ENCODE peak calls at places on chromosomes 11 and 22, in four cellular contexts. K is psoas muscle; T is CD4-positive, CD25-positive, alpha-beta regulatory T cell; O is effector memory CD4-positive, alpha-beta T cell. D is an unnamed sample.

GRCh38 chr22:36406139-36406538 is 18.4 kb upstream of the MYH9 start:
- DNase-seq in T (no peak), O (no peak), K (no peak), D (no peak)

GRCh38 chr22:48405741-48406140 is 1421.9 kb downstream of the BRD1 start:
- DNase-seq in O (no peak), T (no peak), K (no peak), D (no peak)

GRCh38 chr11:121194731-121195596 is 93.9 kb downstream of the TECTA start:
- DNase-seq in O (peak), K (no peak), T (peak), D (peak)

GRCh38 chr11:20647976-20648565 is 21.3 kb upstream of the NELL1 start:
- DNase-seq in T (peak), K (no peak), O (peak), D (no peak)

GRCh38 chr11:16982809-16983208 is 31.4 kb downstream of the PLEKHA7 start:
- DNase-seq in T (no peak), K (no peak), O (no peak), D (no peak)

GRCh38 chr11:93541154-93541553 is 2.0 kb downstream of the SMCO4 start:
- DNase-seq in K (no peak), O (no peak), T (no peak), D (no peak)

GRCh38 chr22:50718352-50718709 is 19.7 kb upstream of the ACR start:
- DNase-seq in T (no peak), O (no peak), K (no peak), D (no peak)

GRCh38 chr11:2980168-2980840 is 11.8 kb downstream of the NAP1L4 start:
- DNase-seq in T (no peak), K (no peak), O (no peak), D (no peak)

GRCh38 chr11:99682171-99682570 is 661.4 kb downstream of the CNTN5 start:
- DNase-seq in K (no peak), T (no peak), O (no peak), D (no peak)

GRCh38 chr11:72239849-72240460 is 4.0 kb downstream of the PHOX2A start:
- DNase-seq in O (no peak), K (peak), T (no peak), D (no peak)

GRCh38 chr11:87255589-87255988 is 217.9 kb downstream of the TMEM135 start:
- DNase-seq in T (peak), O (no peak), K (no peak), D (no peak)

GRCh38 chr22:45948081-45948648 is 28.8 kb downstream of the WNT7B start:
- DNase-seq in O (no peak), K (no peak), T (no peak), D (no peak)

GRCh38 chr22:32810241-32811133 is 9.0 kb downstream of the TIMP3 start:
- DNase-seq in K (no peak), T (no peak), O (no peak), D (no peak)

GRCh38 chr22:35406443-35406842 is 6.5 kb downstream of the MCM5 start:
- DNase-seq in O (no peak), T (no peak), K (no peak), D (no peak)

GRCh38 chr11:125626381-125626950 is 1.5 kb downstream of the CHEK1 start:
- DNase-seq in O (no peak), K (no peak), T (peak), D (peak)

GRCh38 chr11:111376453-111376871 is 2.6 kb downstream of the POU2AF1 start:
- DNase-seq in O (no peak), T (peak), K (no peak), D (no peak)

GRCh38 chr22:31987180-31987579 is 42.8 kb downstream of the YWHAH start:
- DNase-seq in O (no peak), T (no peak), K (no peak), D (no peak)

GRCh38 chr11:42170601-42171000 is 711.1 kb upstream of the LRRC4C start:
- DNase-seq in T (no peak), O (no peak), K (no peak), D (no peak)

GRCh38 chr11:111922803-111923202 is 4.1 kb downstream of the C11orf52 start:
- DNase-seq in T (no peak), O (no peak), K (no peak), D (no peak)

GRCh38 chr11:131423715-131424114 is 53.3 kb downstream of the NTM start:
- DNase-seq in T (no peak), K (no peak), O (no peak), D (no peak)

GRCh38 chr11:111402411-111402810 is 23.3 kb upstream of the POU2AF1 start:
- DNase-seq in O (no peak), T (no peak), K (no peak), D (no peak)

GRCh38 chr11:17298302-17298701 is 21.8 kb downstream of the NUCB2 start:
- DNase-seq in T (peak), O (no peak), K (no peak), D (peak)

GRCh38 chr11:19460718-19461405 is 220.1 kb upstream of the E2F8 start:
- DNase-seq in K (no peak), T (no peak), O (no peak), D (no peak)

GRCh38 chr11:34632105-34632780 is 11.3 kb downstream of the EHF start:
- DNase-seq in O (no peak), K (peak), T (no peak), D (no peak)

GRCh38 chr11:128501576-128502549 is 85.5 kb downstream of the ETS1 start:
- DNase-seq in K (no peak), T (no peak), O (no peak), D (no peak)

GRCh38 chr22:50483556-50483955 is 2.2 kb downstream of the ADM2 start:
- DNase-seq in O (no peak), K (no peak), T (no peak), D (no peak)

GRCh38 chr22:21904250-21904789 is 36.9 kb upstream of the MAPK1 start:
- DNase-seq in T (no peak), O (no peak), K (no peak), D (no peak)

GRCh38 chr22:33908201-33909074 is 11.8 kb downstream of the LARGE1 start:
- DNase-seq in T (no peak), O (no peak), K (no peak), D (no peak)
- H3K4me3 ChIP-seq in T (no peak), O (no peak), K (no peak), D (no peak)

DNA sequence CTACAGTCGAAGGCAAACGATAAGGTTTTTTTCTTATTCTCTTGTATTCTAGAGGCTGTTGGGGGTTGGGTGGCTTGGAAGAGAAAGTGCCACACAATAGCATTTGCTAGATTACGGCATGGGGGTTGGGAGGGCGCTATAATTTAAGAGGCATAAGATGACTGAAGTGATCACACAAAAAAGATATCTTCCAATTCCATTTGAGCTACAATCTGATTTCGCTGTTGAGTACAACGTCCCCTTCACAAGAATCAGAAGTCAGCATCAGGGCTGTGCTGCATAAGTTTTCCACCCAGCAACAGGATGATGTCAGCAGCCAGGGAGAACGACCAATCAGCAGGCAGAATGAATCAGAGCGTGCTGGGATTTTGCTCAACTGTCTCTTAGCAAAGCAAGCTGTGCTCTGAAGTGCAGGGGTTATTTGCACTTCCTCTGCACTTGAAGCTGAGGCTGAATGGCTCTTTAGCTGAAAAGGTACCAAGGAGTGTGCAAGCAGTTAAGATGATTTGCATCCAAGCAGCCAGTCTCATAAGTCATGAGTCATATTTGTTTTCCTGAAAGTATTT is 23.2 kb upstream of the SESN3 start:
- DNase-seq in K (peak), O (peak), T (peak), D (peak)
- H3K4me3 ChIP-seq in K (peak), O (peak), T (peak), D (peak)

DNA sequence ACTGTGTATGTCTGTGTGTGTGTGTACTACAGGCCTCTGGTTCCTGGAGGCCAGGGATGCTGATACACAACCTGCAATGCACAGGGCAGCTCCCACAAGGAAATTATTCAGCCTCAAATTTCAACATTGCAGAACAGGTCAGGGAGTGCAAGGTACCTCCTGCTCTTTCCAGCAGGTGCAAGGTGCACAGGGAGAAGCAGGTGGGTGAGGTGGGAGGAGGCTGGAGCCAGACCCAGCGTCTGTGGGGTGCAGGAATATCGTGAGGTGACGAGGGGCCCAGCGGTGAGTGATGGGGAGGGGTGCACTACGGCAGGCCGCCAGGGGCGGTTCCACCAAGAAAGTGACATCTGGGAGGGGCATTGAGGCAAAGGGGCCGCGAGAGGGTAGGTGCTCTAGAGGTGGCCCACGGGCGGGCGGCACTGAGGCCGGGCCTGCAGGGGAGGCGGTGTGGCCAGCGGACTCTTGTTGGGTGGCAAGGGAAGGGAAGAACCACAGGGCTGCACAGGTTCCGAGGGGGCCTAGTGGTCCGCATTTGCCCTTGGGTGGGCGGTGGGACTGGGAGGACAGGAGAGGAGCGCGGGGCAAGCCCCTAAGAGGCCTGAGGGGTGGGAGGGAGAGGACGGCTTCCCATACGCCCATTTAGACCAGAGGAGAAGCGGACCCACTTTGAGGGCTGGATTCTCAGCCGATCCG is 21.6 kb downstream of the DGCR6L start:
- DNase-seq in O (no peak), K (no peak), T (no peak), D (no peak)
- H3K4me3 ChIP-seq in O (peak), K (peak), T (no peak), D (no peak)

GRCh38 chr11:45163956-45164575 is 17.6 kb downstream of the PRDM11 start:
- DNase-seq in T (no peak), O (no peak), K (no peak), D (no peak)
- H3K4me3 ChIP-seq in T (no peak), O (no peak), K (no peak), D (no peak)

GRCh38 chr11:276219-276618 is 2.0 kb upstream of the NLRP6 start:
- DNase-seq in O (no peak), K (no peak), T (no peak), D (no peak)

GRCh38 chr11:279040-279965 is 1.1 kb downstream of the NLRP6 start:
- DNase-seq in O (no peak), T (no peak), K (no peak), D (no peak)

GRCh38 chr11:280762-281485 is 2.7 kb downstream of the NLRP6 start:
- DNase-seq in O (no peak), T (peak), K (no peak), D (no peak)

GRCh38 chr11:279966-280761 is 2.0 kb downstream of the NLRP6 start:
- DNase-seq in K (no peak), O (no peak), T (peak), D (no peak)

DNA sequence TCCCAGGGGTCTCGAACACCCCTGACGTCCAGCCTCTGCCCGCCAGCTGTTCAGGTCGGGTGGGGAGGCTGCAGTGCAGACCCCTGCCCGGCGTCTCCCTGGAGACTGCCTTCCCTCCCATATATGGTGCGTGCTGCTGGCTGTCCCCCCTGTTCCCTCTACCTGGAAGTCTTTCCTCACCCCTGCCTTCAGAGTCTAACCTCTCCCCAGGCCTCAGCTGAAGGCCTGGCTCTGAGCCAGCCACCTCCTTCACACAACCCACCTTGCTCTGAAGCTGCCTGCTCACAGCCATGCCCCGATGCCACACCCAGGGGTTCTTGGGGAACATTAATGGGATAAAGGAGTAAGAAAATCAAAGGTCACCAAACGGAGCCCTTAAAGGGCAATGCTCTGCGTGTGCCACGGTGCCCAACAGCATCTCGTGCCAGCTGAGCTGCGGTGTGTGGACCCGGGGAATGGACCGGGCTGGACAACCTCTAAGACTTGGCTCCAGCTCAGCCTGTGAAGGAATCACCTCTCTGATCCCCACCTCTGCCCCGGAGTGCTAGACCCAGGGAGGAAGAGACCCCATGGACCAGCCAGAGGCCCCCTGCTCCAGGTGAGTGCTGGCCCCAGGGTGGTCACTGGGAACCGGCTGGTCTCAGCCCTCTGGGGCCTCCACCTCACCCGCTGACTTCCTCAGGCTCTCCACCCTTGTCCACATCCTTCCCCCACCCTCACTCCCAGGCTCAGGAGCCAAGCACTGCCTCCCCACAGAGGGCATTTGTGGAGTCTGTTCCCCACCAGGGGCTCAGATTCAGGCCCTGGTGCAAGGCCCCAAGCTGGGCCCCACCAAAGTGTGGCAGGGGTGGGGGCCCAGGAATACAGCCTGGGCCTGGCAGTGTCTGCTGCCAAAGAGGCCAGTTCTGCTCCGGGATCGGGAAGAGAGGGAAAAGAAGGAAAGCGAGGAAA is at the start of gene NLRP6:
- DNase-seq in O (no peak), T (no peak), K (no peak), D (no peak)
- H3K4me3 ChIP-seq in O (peak), T (no peak), K (no peak), D (no peak)

GRCh38 chr11:27722945-27723344 is 22.7 kb upstream of the BDNF start:
- DNase-seq in K (no peak), T (no peak), O (no peak), D (no peak)
- H3K4me3 ChIP-seq in K (peak), T (no peak), O (no peak), D (no peak)

GRCh38 chr11:73335204-73335923 is 27.3 kb downstream of the ARHGEF17 start:
- DNase-seq in K (peak), T (peak), O (peak), D (no peak)

GRCh38 chr11:73331138-73331916 is 23.3 kb downstream of the ARHGEF17 start:
- DNase-seq in K (no peak), T (no peak), O (no peak), D (no peak)

GRCh38 chr11:73333626-73334199 is 25.6 kb downstream of the ARHGEF17 start:
- DNase-seq in K (no peak), T (no peak), O (no peak), D (no peak)

GRCh38 chr11:73333173-73333572 is 25.1 kb downstream of the ARHGEF17 start:
- DNase-seq in O (no peak), K (no peak), T (no peak), D (no peak)

GRCh38 chr11:73334244-73335203 is 26.4 kb downstream of the ARHGEF17 start:
- DNase-seq in O (no peak), K (peak), T (no peak), D (no peak)
- H3K4me3 ChIP-seq in O (no peak), K (no peak), T (no peak), D (no peak)

GRCh38 chr11:70824590-70825300 is 426.4 kb downstream of the CTTN start:
- DNase-seq in O (no peak), T (no peak), K (no peak), D (no peak)

GRCh38 chr11:70825893-70826540 is 426.4 kb downstream of the SHANK2 start:
- DNase-seq in K (no peak), T (no peak), O (no peak), D (no peak)

GRCh38 chr11:70826541-70826943 is 425.8 kb downstream of the SHANK2 start:
- DNase-seq in T (no peak), O (no peak), K (no peak), D (no peak)

GRCh38 chr11:70828498-70829159 is 423.7 kb downstream of the SHANK2 start:
- DNase-seq in T (no peak), O (no peak), K (peak), D (no peak)

DNA sequence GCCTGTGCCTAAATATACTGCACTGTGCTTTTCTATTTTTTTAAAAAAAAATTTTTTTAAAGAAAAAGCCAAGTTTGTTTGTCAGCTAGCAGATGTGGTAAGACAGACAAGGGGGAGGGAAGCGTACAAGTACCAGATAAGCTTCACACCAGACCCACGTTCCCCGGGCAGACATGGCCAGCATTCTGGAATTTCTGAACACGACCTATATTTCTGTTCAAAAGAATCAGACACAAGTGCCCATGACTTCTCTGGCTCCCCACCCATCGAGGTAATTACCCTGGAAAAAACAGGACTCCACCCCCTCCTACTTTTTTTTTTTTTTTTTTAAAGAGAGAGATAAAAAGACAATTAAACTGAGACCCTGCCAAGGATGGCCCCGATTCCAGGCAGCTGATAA is 425.4 kb downstream of the SHANK2 start:
- DNase-seq in O (no peak), T (no peak), K (no peak), D (no peak)
- H3K4me3 ChIP-seq in O (no peak), T (no peak), K (peak), D (no peak)

GRCh38 chr11:69985654-69986420 is 92.3 kb upstream of the ANO1 start:
- DNase-seq in O (no peak), K (no peak), T (no peak), D (no peak)

GRCh38 chr11:69984457-69985261 is 93.5 kb upstream of the ANO1 start:
- DNase-seq in T (no peak), O (no peak), K (no peak), D (no peak)

GRCh38 chr11:69986421-69987229 is 91.5 kb upstream of the ANO1 start:
- DNase-seq in O (no peak), K (no peak), T (no peak), D (no peak)

GRCh38 chr11:69983897-69984438 is 94.1 kb upstream of the ANO1 start:
- DNase-seq in O (no peak), T (no peak), K (no peak), D (no peak)

GRCh38 chr11:69985331-69985653 is 92.8 kb upstream of the ANO1 start:
- DNase-seq in T (no peak), K (no peak), O (no peak), D (no peak)
- H3K4me3 ChIP-seq in T (no peak), K (peak), O (no peak), D (no peak)

D was measured in GM12864.